ENCODE peak calls at places on chromosomes 16 and 17, in nine cellular contexts. V is transverse colon, N is esophagus muscularis mucosa, R is sigmoid colon, S is stomach, J is prostate gland, H is tibial nerve, K is body of pancreas, O is IMR-90. B is an unnamed sample.

GRCh38 chr16:88384222-88385111 is 1.7 kb downstream of the ZNF469 start:
- DNase-seq in J (no peak), O (no peak), N (no peak), K (no peak), R (peak), V (no peak), S (no peak), H (no peak), B (no peak)

GRCh38 chr17:13222931-13223330 is 205.1 kb upstream of the ELAC2 start:
- DNase-seq in H (no peak), R (no peak), S (no peak), K (no peak), N (no peak), V (no peak), O (no peak), J (no peak), B (no peak)

GRCh38 chr16:30535777-30536190 is 1.1 kb upstream of the ZNF747 start:
- DNase-seq in J (peak), K (peak), H (peak), N (no peak), V (peak), S (peak), R (peak), O (peak), B (peak)

GRCh38 chr16:47667956-47668355 is 206.8 kb downstream of the PHKB start:
- DNase-seq in S (no peak), K (no peak), V (no peak), H (no peak), R (no peak), N (no peak), J (no peak), O (peak), B (no peak)

GRCh38 chr17:44990994-44991393 is 22.9 kb upstream of the C1QL1 start:
- DNase-seq in O (no peak), H (no peak), V (no peak), J (no peak), N (no peak), S (no peak), K (no peak), R (no peak), B (no peak)

GRCh38 chr17:82449136-82449882 is 1.2 kb downstream of the CYBC1 start:
- DNase-seq in S (peak), R (no peak), V (peak), N (no peak), O (no peak), H (no peak), K (no peak), J (no peak), B (peak)

GRCh38 chr17:39939588-39940419 is 12.3 kb downstream of the LRRC3C start:
- DNase-seq in R (no peak), H (no peak), V (no peak), N (no peak), S (no peak), J (no peak), K (no peak), O (peak), B (peak)

GRCh38 chr17:48972749-48973097 is 4.3 kb upstream of the GIP start:
- DNase-seq in O (no peak), S (no peak), K (no peak), R (no peak), H (no peak), V (no peak), N (no peak), J (no peak), B (no peak)

GRCh38 chr17:20997711-20998570 is 44.9 kb downstream of the USP22 start:
- DNase-seq in N (no peak), O (no peak), J (no peak), S (no peak), K (peak), V (no peak), R (peak), H (no peak), B (no peak)

GRCh38 chr17:20998571-20999043 is 44.2 kb downstream of the USP22 start:
- DNase-seq in O (no peak), H (no peak), R (no peak), V (no peak), J (no peak), K (no peak), S (no peak), N (no peak), B (no peak)

GRCh38 chr17:20999841-21000532 is 42.8 kb downstream of the USP22 start:
- DNase-seq in K (no peak), H (no peak), V (no peak), J (peak), R (no peak), O (no peak), N (no peak), S (no peak), B (no peak)

GRCh38 chr17:20996724-20997615 is 45.8 kb downstream of the USP22 start:
- DNase-seq in N (no peak), J (no peak), S (no peak), R (peak), H (no peak), O (no peak), K (peak), V (peak), B (no peak)

DNA sequence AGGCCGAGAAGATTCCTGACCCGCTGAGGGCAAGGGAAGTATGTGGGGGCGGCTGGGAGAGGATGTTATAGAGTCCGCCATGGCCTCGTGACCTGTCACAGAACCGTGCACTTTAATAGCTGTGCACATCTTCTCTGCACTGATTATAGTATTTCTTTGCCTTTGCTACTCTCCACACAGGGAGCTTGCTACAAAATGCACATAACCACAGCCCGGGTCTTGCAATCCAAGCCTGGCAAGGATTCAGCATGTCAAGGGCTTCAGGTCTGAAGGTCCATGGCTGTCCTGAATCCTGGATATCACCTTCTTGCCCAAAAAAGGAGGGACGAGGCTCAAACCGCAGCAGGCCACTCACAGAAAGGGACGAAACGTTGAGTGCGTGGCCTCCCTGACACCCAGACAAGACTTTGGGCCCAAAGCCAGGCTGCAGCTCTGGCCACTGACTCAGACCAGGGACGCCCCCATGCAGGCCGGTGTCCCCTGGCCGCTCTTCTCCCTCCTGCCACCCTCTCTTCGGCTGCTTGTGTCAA is 43.7 kb downstream of the USP22 start:
- DNase-seq in K (no peak), N (no peak), O (no peak), H (no peak), S (no peak), J (no peak), V (no peak), R (no peak), B (no peak)
- TF ChIP-seq POLR2A in K (no peak), N (no peak), O (no peak), H (no peak), S (no peak), J (no peak), V (no peak), R (no peak), B (no peak)

GRCh38 chr16:78812582-78812981 is 713.1 kb downstream of the WWOX start:
- DNase-seq in N (no peak), S (no peak), H (no peak), J (no peak), V (no peak), O (no peak), K (no peak), R (no peak), B (no peak)

GRCh38 chr16:78815713-78816112 is 716.3 kb downstream of the WWOX start:
- DNase-seq in N (no peak), H (no peak), J (no peak), R (no peak), O (no peak), S (no peak), V (no peak), K (no peak), B (no peak)

GRCh38 chr16:78817442-78817829 is 718.0 kb downstream of the WWOX start:
- DNase-seq in R (no peak), N (no peak), S (no peak), O (no peak), K (peak), J (no peak), H (no peak), V (no peak), B (peak)

GRCh38 chr16:78813917-78814316 is 714.5 kb downstream of the WWOX start:
- DNase-seq in K (no peak), R (no peak), O (no peak), J (no peak), V (no peak), N (no peak), S (no peak), H (no peak), B (no peak)

DNA sequence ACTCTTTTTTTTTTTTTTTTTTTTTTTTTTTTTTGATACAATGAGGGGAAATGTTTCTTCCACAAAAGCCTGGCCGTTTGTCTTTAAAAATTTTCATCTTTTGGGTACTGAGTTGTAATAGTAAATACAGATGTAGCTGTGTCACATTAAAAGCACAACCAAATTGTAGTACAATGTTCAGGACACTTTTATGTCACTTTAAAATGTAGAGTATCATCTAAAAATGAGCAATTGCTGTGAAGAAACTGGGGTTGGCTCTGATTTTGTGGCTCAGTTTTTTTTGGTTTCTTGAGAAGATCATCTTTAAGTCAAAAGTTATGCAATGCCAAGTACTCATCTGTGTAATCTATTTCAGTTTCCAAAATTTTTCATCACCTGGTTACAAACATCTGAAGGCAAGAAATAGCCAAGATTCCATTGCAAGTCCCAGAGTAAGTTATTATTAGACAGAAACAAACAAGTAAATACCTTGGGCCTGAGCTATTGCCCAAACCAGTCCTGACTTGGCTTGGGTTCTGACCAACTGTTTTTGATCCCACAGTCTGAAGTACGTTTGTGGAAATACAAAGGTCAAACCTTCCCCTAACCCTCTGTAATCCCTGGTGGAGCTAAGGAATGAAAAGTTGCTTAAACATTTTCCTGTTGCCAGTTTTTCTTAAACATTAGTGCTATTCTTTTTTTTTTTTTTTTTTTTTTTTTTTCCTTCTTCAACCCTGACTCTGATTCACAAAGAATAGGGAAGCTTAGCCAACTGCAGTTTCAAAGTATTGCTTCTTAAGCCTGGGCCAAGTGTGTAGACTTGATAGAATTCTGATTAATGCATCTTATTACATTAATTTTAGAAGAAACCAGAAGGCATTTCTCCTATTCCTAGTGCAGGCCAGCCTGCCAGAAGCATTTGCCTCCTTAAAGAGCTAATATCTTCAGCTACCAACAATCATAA is 717.3 kb downstream of the WWOX start:
- DNase-seq in J (peak), S (no peak), V (peak), H (no peak), O (no peak), R (peak), N (no peak), K (peak), B (no peak)
- H3K27ac ChIP-seq in J (peak), S (peak), V (peak), H (peak), O (no peak), R (peak), N (peak), K (no peak), B (peak)

GRCh38 chr17:64020068-64020766 is at the start of gene ICAM2:
- DNase-seq in S (peak), K (peak), O (no peak), H (no peak), R (peak), V (peak), N (no peak), J (peak), B (no peak)

GRCh38 chr17:64024781-64025731 is 4.6 kb upstream of the ICAM2 start:
- DNase-seq in H (no peak), V (no peak), O (peak), R (peak), S (no peak), K (peak), N (peak), J (no peak), B (no peak)

GRCh38 chr17:64025732-64026294 is 5.4 kb upstream of the ICAM2 start:
- DNase-seq in V (peak), O (peak), N (no peak), R (peak), K (peak), S (peak), J (peak), H (no peak), B (peak)

GRCh38 chr17:64022631-64023063 is 2.2 kb upstream of the ICAM2 start:
- DNase-seq in R (peak), J (no peak), O (no peak), V (no peak), S (no peak), H (no peak), K (peak), N (peak), B (no peak)

DNA sequence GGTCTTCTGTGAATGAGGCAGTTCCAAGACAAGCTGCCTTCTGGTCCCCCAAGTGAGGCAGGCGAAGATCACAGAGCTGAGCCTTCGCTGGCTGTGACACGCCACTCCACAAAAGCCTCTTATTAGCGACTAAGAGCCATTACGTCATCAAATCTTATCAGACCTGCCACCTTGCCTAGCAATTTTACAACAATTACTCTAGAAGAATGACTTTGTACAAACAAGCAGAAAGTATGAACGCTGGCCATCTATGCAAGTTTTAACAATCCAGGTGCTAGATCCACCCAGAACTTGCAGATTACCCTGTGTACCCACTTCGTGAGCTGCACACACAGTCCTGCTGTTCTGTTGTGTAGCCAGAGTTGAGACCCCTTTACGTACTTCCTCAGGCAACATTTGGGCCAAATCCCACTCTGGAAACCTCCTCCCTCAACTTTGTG is 3.8 kb upstream of the ICAM2 start:
- DNase-seq in J (no peak), H (no peak), K (peak), V (no peak), R (peak), N (peak), O (no peak), S (no peak), B (peak)
- TF ChIP-seq POLR2A in J (no peak), H (no peak), K (no peak), V (no peak), R (no peak), N (no peak), O (no peak), S (no peak), B (no peak)

GRCh38 chr16:66588981-66589713 is 9.9 kb downstream of the CMTM2 start:
- DNase-seq in S (peak), R (peak), N (no peak), H (no peak), J (no peak), K (peak), O (peak), V (peak), B (no peak)

GRCh38 chr16:66587881-66588600 is 8.8 kb downstream of the CMTM2 start:
- DNase-seq in O (no peak), R (no peak), J (no peak), K (no peak), V (no peak), S (no peak), N (no peak), H (no peak), B (no peak)

GRCh38 chr16:66581246-66581952 is 2.1 kb downstream of the CMTM2 start:
- DNase-seq in V (no peak), J (no peak), S (no peak), H (no peak), O (peak), R (no peak), K (no peak), N (peak), B (no peak)

GRCh38 chr16:66590322-66590721 is 11.1 kb downstream of the CMTM2 start:
- DNase-seq in H (no peak), V (no peak), N (no peak), O (no peak), S (no peak), R (no peak), J (no peak), K (no peak), B (no peak)

GRCh38 chr16:66585477-66586239 is 6.4 kb downstream of the CMTM2 start:
- DNase-seq in J (no peak), O (no peak), S (no peak), R (no peak), V (no peak), K (no peak), H (no peak), N (no peak), B (no peak)
- H3K27ac ChIP-seq in J (no peak), O (no peak), S (no peak), R (no peak), V (no peak), K (no peak), H (no peak), N (no peak), B (no peak)

DNA sequence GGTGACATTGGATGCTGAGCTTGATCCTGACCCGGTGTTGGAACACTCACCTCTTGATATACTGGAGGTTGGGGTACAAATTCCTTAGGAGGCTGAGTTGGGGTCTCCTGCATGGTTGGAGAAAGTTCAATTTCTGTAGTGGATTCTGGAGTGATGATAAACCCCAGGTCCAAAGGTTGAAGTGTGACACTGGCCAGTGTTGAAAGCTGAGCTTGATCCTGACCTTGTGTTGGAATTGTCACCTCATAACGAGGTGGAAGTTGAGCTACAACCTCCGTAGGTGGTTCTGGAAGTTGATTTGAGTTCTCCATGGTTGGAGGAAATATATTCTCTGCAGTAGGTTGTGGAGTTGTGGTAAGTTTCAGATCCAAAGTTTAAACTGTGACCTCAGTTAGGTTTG is 21.2 kb downstream of the RDM1 start:
- DNase-seq in N (no peak), H (no peak), V (no peak), O (no peak), J (no peak), S (no peak), K (no peak), R (no peak), B (no peak)
- TF ChIP-seq POLR2A in N (no peak), H (no peak), V (no peak), O (no peak), J (no peak), S (no peak), K (no peak), R (no peak), B (no peak)

GRCh38 chr16:73365010-73365409 is 317.1 kb upstream of the ZFHX3 start:
- DNase-seq in J (no peak), K (peak), R (no peak), H (no peak), V (peak), S (peak), N (no peak), O (peak), B (peak)

GRCh38 chr16:73364413-73364812 is 316.5 kb upstream of the ZFHX3 start:
- DNase-seq in K (no peak), N (no peak), V (no peak), S (no peak), R (no peak), O (no peak), H (no peak), J (no peak), B (no peak)

GRCh38 chr16:73371584-73372319 is 323.8 kb upstream of the ZFHX3 start:
- DNase-seq in H (no peak), N (no peak), O (no peak), J (no peak), R (no peak), K (no peak), V (no peak), S (no peak), B (no peak)

GRCh38 chr16:73368715-73369114 is 320.8 kb upstream of the ZFHX3 start:
- DNase-seq in R (no peak), N (no peak), H (no peak), S (no peak), K (no peak), O (no peak), V (no peak), J (no peak), B (no peak)

GRCh38 chr16:73369841-73370240 is 321.9 kb upstream of the ZFHX3 start:
- DNase-seq in N (no peak), R (no peak), H (no peak), O (no peak), V (no peak), K (no peak), S (no peak), J (no peak), B (no peak)
- H3K27ac ChIP-seq in N (no peak), R (no peak), H (no peak), O (no peak), V (no peak), K (no peak), S (no peak), J (no peak), B (no peak)

DNA sequence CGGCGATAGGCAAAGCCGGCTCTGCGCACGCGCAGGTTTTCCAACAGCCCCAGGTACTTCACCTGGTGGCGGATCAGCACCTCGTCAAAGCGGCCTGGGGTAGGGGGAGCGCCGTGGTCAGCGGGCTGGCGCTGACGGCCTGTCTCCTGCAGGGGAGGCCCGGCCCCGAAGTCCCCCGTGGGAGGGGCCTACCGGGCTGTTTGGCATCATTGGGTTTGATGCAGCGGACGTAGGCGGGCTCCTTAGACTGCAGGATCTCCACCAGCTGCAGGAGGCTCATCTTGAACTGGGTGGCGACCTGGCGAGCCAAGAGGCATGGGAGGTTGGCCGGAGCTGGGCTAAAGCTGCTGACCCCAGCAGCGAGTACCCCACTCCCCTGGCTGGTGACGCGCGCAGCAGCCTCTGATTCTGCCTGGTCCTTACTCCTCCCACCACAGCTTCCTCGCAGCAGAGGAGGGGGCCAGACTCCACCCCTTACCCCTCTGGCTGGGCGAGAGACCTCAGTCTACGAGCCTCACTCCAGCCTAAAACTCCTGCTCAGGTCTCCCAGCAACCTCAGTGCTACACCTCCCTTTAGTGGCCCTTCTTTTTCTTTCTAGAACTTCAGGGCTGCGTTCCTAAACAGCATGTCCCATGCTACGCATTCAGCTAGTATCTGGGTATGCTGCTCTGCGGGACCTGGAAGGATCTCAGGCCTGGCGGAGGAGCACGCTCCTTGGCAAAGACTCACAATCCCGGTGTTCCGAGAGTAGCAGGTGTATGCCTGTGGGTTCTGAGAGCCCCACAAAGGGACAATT is 16.1 kb upstream of the CRK start:
- DNase-seq in K (no peak), V (no peak), S (no peak), N (no peak), J (no peak), R (no peak), O (no peak), H (no peak), B (no peak)
- TF ChIP-seq POLR2A in K (no peak), V (no peak), S (no peak), N (no peak), J (no peak), R (no peak), O (no peak), H (no peak), B (no peak)